ENCODE peak calls at places on chromosomes 2 and 18, in ten cellular contexts. H, I, K, P, F, E, N, U, V and J are unnamed samples.

GRCh38 chr18:65943268-65943667 is 192.5 kb downstream of the CDH7 start:
- DNase-seq in H (no peak), I (no peak), K (no peak), P (no peak), F (no peak), E (no peak), N (no peak), U (no peak), V (no peak), J (no peak)

GRCh38 chr2:9765611-9766531 is 77.4 kb upstream of the TAF1B start:
- DNase-seq in H (no peak), I (no peak), K (no peak), P (no peak), F (no peak), E (peak; percentile 79), N (no peak), U (no peak), V (no peak), J (peak; percentile 41)

GRCh38 chr2:102367331-102367971 is 11.9 kb downstream of the IL18R1 start:
- DNase-seq in H (no peak), I (no peak), K (no peak), P (no peak), F (no peak), E (no peak), N (no peak), U (no peak), V (no peak), J (no peak)

GRCh38 chr18:63878343-63878742 is 9.2 kb upstream of the SERPINB2 start:
- DNase-seq in H (no peak), I (peak; percentile 80), K (no peak), P (no peak), F (no peak), E (peak; percentile 66), N (no peak), U (no peak), V (no peak), J (peak; percentile 48)

GRCh38 chr2:126912201-126912600 is 13.5 kb downstream of the TEX51 start:
- DNase-seq in H (no peak), I (no peak), K (no peak), P (no peak), F (no peak), E (no peak), N (no peak), U (no peak), V (no peak), J (no peak)

GRCh38 chr18:23131693-23132319 is 3.5 kb upstream of the CABLES1 start:
- DNase-seq in H (peak; percentile 88), I (peak; percentile 87), K (peak; percentile 54), P (peak; percentile 73), F (peak; percentile 59), E (peak; percentile 63), N (no peak), U (peak; percentile 68), V (peak; percentile 83), J (peak; percentile 94)

GRCh38 chr2:175251425-175252041 is 70.0 kb upstream of the ATP5MC3 start:
- DNase-seq in H (peak; percentile 23), I (peak; percentile 40), K (peak; percentile 16), P (peak; percentile 24), F (peak; percentile 11), E (peak; percentile 48), N (no peak), U (peak; percentile 17), V (peak; percentile 53), J (peak; percentile 61)

GRCh38 chr18:39834636-39835035 is 2120.4 kb upstream of the PIK3C3 start:
- DNase-seq in H (no peak), I (no peak), K (no peak), P (no peak), F (no peak), E (no peak), N (no peak), U (no peak), V (no peak), J (no peak)

GRCh38 chr2:149799296-149799695 is 211.7 kb upstream of the MMADHC start:
- DNase-seq in H (no peak), I (peak; percentile 73), K (peak; percentile 13), P (peak; percentile 2), F (no peak), E (peak; percentile 55), N (no peak), U (peak; percentile 9), V (no peak), J (peak; percentile 74)

GRCh38 chr2:4258563-4258962 is 555.2 kb downstream of the DCDC2C start:
- DNase-seq in H (no peak), I (no peak), K (no peak), P (no peak), F (no peak), E (peak; percentile 55), N (no peak), U (no peak), V (no peak), J (peak; percentile 0)

GRCh38 chr2:3605013-3605961 is 10.4 kb downstream of the COLEC11 start:
- DNase-seq in H (peak; percentile 86), I (peak; percentile 29), K (peak; percentile 3), P (peak; percentile 82), F (no peak), E (no peak), N (no peak), U (peak; percentile 18), V (no peak), J (no peak)

GRCh38 chr2:109528811-109529501 is 84.8 kb downstream of the SEPTIN10 start:
- DNase-seq in H (no peak), I (no peak), K (no peak), P (no peak), F (no peak), E (no peak), N (no peak), U (no peak), V (no peak), J (no peak)

GRCh38 chr2:186827426-186827825 is 21.5 kb downstream of the ZSWIM2 start:
- DNase-seq in H (no peak), I (peak; percentile 66), K (peak; percentile 51), P (no peak), F (peak; percentile 18), E (no peak), N (no peak), U (peak; percentile 70), V (no peak), J (no peak)

GRCh38 chr2:163551974-163552373 is 183.8 kb downstream of the FIGN start:
- DNase-seq in H (no peak), I (no peak), K (peak; percentile 19), P (no peak), F (no peak), E (peak; percentile 42), N (no peak), U (peak; percentile 38), V (no peak), J (no peak)

GRCh38 chr2:99602475-99602874 is 112.7 kb upstream of the REV1 start:
- DNase-seq in H (no peak), I (peak; percentile 76), K (peak; percentile 84), P (no peak), F (no peak), E (no peak), N (no peak), U (peak; percentile 90), V (no peak), J (peak; percentile 11)

GRCh38 chr2:238138331-238139102 is at the start of gene KLHL30:
- DNase-seq in H (no peak), I (no peak), K (no peak), P (no peak), F (no peak), E (no peak), N (peak; percentile 82), U (no peak), V (peak; percentile 93), J (no peak)

GRCh38 chr2:199979841-199980628 is 24.7 kb downstream of the MAIP1 start:
- DNase-seq in H (peak; percentile 73), I (peak; percentile 78), K (peak; percentile 49), P (peak; percentile 57), F (peak; percentile 61), E (peak; percentile 71), N (peak; percentile 80), U (peak; percentile 63), V (peak; percentile 90), J (peak; percentile 86)

GRCh38 chr18:25704096-25704870 is 352.3 kb upstream of the ZNF521 start:
- DNase-seq in H (no peak), I (no peak), K (peak; percentile 7), P (no peak), F (no peak), E (no peak), N (no peak), U (peak; percentile 9), V (no peak), J (no peak)

GRCh38 chr18:48924621-48925601 is 25.9 kb downstream of the SMAD7 start:
- DNase-seq in H (no peak), I (no peak), K (no peak), P (no peak), F (no peak), E (no peak), N (no peak), U (no peak), V (no peak), J (peak; percentile 22)
- H3K4me3 ChIP-seq in H (no peak overlapping the region), I (no peak overlapping the region), K (no peak overlapping the region), P (no peak overlapping the region), F (no peak overlapping the region), E (no peak overlapping the region), N (no peak overlapping the region), U (peak overlapping the region; percentile 7), V (no peak overlapping the region), J (no peak overlapping the region)

DNA sequence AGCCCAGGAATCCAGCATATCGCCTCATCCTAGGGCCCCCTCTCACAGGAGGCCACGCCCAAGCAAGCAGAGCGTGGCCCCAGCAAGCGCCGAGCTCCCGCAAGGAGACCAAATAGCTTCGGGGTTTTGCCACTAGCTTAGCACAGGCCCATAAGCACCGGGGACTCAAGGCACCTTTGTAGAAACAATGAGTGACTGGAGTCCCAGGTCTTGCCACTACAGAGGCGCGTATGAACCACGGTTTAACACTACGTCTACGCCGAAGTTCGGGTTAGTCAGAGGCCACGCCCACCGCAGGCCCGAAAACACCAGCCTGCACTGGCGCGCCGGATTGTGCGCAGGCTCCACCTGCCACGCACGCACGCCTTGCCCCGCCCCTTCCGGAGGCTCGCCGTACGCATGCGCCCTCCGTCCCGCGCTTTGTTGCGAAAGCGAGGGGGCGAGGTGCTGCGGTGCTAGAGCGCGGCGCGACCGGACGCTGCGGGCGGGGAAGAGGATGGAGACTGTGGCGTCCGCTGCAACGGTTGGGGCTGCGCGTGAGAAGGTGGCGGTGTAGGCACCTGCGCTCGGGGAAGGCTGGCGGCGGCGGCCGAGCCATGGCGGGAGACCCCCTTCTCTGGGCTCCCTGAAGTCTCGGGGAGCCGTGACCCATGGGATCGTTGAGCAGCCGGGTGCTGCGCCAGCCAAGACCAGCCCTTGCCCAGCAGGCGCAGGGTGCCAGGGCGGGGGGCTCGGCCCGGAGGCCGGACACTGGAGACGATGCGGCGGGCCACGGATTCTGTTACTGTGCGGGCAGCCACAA is at the start of gene GMCL1:
- DNase-seq in H (peak; percentile 98), I (peak; percentile 94), K (peak; percentile 89), P (peak; percentile 87), F (peak; percentile 73), E (peak; percentile 92), N (peak; percentile 98), U (peak; percentile 93), V (peak; percentile 98), J (peak; percentile 97)
- TF ChIP-seq CTCF in H (no peak), I (no peak), K (no peak), P (no peak), F (no peak), E (no peak), N (no peak), U (no peak), V (no peak), J (no peak)

GRCh38 chr18:72543362-72544055 is 633 bp downstream of the CBLN2 start:
- DNase-seq in H (no peak), I (no peak), K (no peak), P (no peak), F (no peak), E (no peak), N (no peak), U (no peak), V (peak; percentile 42), J (no peak)
- H3K4me3 ChIP-seq in H (no peak overlapping the region), I (no peak overlapping the region), K (peak overlapping the region; percentile 44), P (no peak overlapping the region), F (peak overlapping the region; percentile 8), E (no peak overlapping the region), N (no peak overlapping the region), U (peak overlapping the region; percentile 10), V (peak overlapping the region; percentile 42), J (peak overlapping the region; percentile 37)

GRCh38 chr2:105521176-105521575 is 122.3 kb upstream of the FHL2 start:
- DNase-seq in H (no peak), I (peak; percentile 19), K (no peak), P (no peak), F (no peak), E (peak; percentile 43), N (no peak), U (no peak), V (peak; percentile 26), J (peak; percentile 57)
- TF ChIP-seq CTCF in H (peak; percentile 82), I (peak; percentile 63), K (peak; percentile 47), P (peak; percentile 63), F (peak; percentile 30), E (peak; percentile 42), N (peak; percentile 72), U (peak; percentile 10), V (peak; percentile 45), J (peak; percentile 35)